ENCODE peak calls at places on chromosomes 13 and 19, in four cellular contexts. X, V, B and E are unnamed samples.

GRCh38 chr13:103547914-103548313 is 481.7 kb upstream of the SLC10A2 start:
- DNase-seq in X (no peak), V (no peak), B (no peak), E (no peak)

GRCh38 chr19:34145741-34146202 is 26.5 kb upstream of the LSM14A start:
- DNase-seq in X (no peak), V (peak), B (peak), E (peak)

GRCh38 chr19:55083004-55083850 is 7.6 kb downstream of the EPS8L1 start:
- DNase-seq in X (no peak), V (peak), B (no peak), E (no peak)

GRCh38 chr13:72141845-72142470 is 275.0 kb upstream of the DACH1 start:
- DNase-seq in X (no peak), V (no peak), B (no peak), E (no peak)

GRCh38 chr19:46828484-46828883 is 22.2 kb downstream of the AP2S1 start:
- DNase-seq in X (no peak), V (no peak), B (no peak), E (no peak)

GRCh38 chr13:104318121-104318520 is 1251.9 kb upstream of the SLC10A2 start:
- DNase-seq in X (no peak), V (no peak), B (peak), E (no peak)

GRCh38 chr13:39910833-39911232 is 255.4 kb downstream of the COG6 start:
- DNase-seq in X (no peak), V (no peak), B (no peak), E (no peak)

GRCh38 chr19:1315470-1316166 is 29.9 kb downstream of the EFNA2 start:
- DNase-seq in X (no peak), V (peak), B (peak), E (no peak)

GRCh38 chr19:39533003-39533512 is 406 bp upstream of the EID2B start:
- DNase-seq in X (no peak), V (no peak), B (no peak), E (no peak)
- TF ChIP-seq CTCF in X (no peak), V (no peak), B (no peak), E (no peak)

DNA sequence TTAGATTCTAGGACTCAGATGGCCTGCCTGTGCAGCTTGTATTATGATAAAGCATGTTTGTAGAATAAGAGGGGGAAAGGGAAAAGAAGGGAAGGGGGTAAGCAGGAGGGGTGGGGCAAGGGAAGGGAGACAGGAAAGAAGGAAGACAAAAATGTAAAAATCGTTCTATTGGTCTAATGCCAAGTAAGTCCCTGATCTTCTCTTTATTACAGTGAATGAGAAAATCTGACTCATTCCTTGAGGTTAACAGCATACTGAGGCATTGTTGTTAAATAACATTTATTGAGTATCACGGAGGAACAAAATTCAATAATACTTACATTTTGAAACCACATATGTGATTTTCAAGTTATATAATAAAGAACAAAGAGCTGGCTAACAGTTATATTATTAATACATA is 1534.7 kb downstream of the OLFM4 start:
- DNase-seq in X (no peak), V (no peak), B (no peak), E (no peak)
- TF ChIP-seq TCF12 in X (no peak), V (no peak), B (no peak), E (no peak)

DNA sequence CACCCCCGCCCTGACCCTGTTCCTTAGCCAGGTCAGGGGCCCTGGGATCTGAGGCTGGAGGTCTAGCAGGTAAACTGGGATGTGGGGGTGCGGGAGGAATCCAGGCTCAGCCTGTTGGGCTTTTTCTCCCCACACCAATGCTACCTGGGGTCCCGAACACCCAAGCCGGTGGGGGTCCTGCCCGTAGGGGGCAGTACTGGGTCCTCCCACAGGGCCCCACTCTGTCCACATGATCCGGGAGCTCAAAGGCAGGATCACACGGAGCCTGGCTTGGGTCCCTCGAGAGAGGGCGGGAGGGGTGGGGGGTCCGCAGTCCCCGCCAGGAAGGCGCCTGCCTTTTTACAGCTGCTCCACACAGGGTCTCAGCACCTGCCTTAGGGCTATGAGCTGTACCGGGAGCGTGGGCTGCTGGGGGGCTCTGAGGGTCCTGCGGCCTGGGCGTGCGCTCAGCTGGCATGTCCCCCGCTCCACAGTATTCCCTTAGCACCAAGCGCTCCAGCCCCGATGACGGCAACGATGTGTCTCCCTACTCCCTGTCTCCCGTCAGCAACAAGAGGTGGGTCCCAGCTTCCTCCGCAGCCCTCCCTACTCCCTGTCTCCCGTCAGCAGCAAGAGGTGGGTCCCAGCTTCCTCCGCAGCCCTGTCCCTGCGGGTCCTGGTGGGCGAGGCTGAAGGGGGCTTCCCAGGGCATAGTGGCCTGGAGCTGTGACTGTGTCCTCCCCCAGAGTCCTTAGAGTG is 12.3 kb upstream of the TEKTIP1 start:
- DNase-seq in X (no peak), V (no peak), B (no peak), E (no peak)
- TF ChIP-seq CTCF in X (no peak), V (peak), B (peak), E (peak)

GRCh38 chr13:108325863-108326262 is 56.3 kb downstream of the TNFSF13B start:
- DNase-seq in X (no peak), V (no peak), B (no peak), E (no peak)

GRCh38 chr13:108326318-108326717 is 56.8 kb downstream of the TNFSF13B start:
- DNase-seq in X (peak), V (no peak), B (no peak), E (peak)

GRCh38 chr13:108322206-108322824 is 52.8 kb downstream of the TNFSF13B start:
- DNase-seq in X (peak), V (no peak), B (peak), E (peak)
- TF ChIP-seq TCF12 in X (no peak), V (no peak), B (no peak), E (no peak)